ENCODE peak calls at places on chromosomes 2 and 18, in nine cellular contexts. P is IMR-90, C is nephron progenitor cell, Q is neural crest cell, L is endodermal cell, D is AG09319, N is glutamatergic neuron, M is dorsolateral prefrontal cortex, B is fibroblast of the aortic adventitia. W is an unnamed sample.

GRCh38 chr2:49248506-49248905 is 94.2 kb upstream of the FSHR start:
- DNase-seq in P (peak; percentile 96), C (no peak), Q (no peak), L (no peak), D (no peak), N (no peak), M (no peak), B (peak; percentile 84), W (no peak)

GRCh38 chr2:130337735-130338325 is 4.9 kb upstream of the IMP4 start:
- DNase-seq in P (peak; percentile 92), C (no peak), Q (no peak), L (peak; percentile 48), D (peak; percentile 12), N (no peak), M (no peak), B (peak; percentile 77), W (no peak)

GRCh38 chr2:173033080-173033479 is 42.6 kb upstream of the MAP3K20 start:
- DNase-seq in P (peak; percentile 28), C (no peak), Q (no peak), L (no peak), D (peak; percentile 64), N (no peak), M (no peak), B (peak; percentile 58), W (no peak)

GRCh38 chr2:217934321-217935131 is 68.3 kb downstream of the TNS1 start:
- DNase-seq in P (peak; percentile 96), C (no peak), Q (no peak), L (no peak), D (peak; percentile 36), N (no peak), M (no peak), B (peak; percentile 88), W (no peak)

GRCh38 chr2:26715528-26716270 is 23.2 kb downstream of the KCNK3 start:
- DNase-seq in P (no peak), C (no peak), Q (no peak), L (no peak), D (no peak), N (no peak), M (no peak), B (no peak), W (no peak)

GRCh38 chr2:20291106-20291564 is 59.5 kb downstream of the PUM2 start:
- DNase-seq in P (peak; percentile 82), C (peak; percentile 49), Q (peak; percentile 61), L (peak; percentile 89), D (peak; percentile 41), N (peak; percentile 37), M (no peak), B (peak; percentile 83), W (no peak)

GRCh38 chr2:119106301-119106897 is 52.2 kb downstream of the C1QL2 start:
- DNase-seq in P (peak; percentile 33), C (peak; percentile 93), Q (peak; percentile 79), L (peak; percentile 93), D (no peak), N (no peak), M (no peak), B (peak; percentile 52), W (no peak)

GRCh38 chr2:10913501-10914271 is 2.0 kb downstream of the KCNF1 start:
- DNase-seq in P (no peak), C (no peak), Q (no peak), L (peak; percentile 60), D (no peak), N (no peak), M (no peak), B (no peak), W (peak; percentile 89)

GRCh38 chr18:59573962-59574361 is 123.3 kb downstream of the CCBE1 start:
- DNase-seq in P (no peak), C (no peak), Q (no peak), L (no peak), D (no peak), N (no peak), M (no peak), B (no peak), W (no peak)

GRCh38 chr18:31206787-31207381 is 44.2 kb upstream of the DSC1 start:
- DNase-seq in P (peak; percentile 23), C (peak; percentile 69), Q (peak; percentile 28), L (peak; percentile 77), D (no peak), N (no peak), M (no peak), B (no peak), W (no peak)
- TF ChIP-seq CTCF in P (no peak), C (peak; percentile 32), Q (peak; percentile 63), L (no peak), D (no peak), N (no peak), M (no peak), B (no peak), W (peak; percentile 43)

DNA sequence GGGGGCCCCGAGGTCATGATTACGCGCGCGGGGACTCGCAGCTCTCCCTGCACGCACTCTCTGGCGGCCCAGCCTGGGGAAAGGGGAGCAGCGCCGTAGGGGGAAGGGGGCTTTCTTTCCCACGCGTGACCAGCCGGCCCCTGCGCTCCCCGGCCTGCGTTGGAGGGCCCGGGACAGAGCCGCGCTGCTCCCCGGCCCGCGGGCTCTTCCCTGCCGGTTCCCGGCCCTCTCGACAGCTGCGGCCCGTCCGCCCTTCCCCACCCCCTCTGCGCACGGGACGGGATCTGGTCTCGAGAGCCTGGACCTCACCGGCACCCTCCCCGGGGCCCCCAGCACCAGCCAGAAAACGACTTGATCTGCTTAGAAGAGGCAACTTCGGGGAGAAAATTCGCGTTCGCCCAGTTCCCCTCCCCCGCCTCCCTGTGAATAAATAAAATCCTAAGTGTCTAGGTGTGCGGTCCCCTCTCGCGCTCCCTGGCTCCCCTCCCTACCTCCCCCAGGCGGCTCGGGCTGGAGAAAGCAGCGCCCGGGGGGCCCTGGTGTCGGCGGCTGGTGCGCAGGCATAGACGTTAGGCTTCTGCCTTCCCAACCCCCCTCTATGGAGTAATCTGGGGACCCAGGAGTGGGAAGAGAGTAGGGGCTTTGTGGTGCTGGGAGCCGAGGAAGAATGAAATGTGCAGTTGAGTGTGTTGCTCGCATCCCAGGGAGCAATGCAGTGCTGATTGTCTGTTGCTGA is 793 bp upstream of the FIGN start:
- DNase-seq in P (no peak), C (peak; percentile 73), Q (peak; percentile 65), L (peak; percentile 88), D (no peak), N (peak; percentile 83), M (peak; percentile 31), B (peak; percentile 33), W (peak; percentile 85)
- TF ChIP-seq CTCF in P (peak; percentile 7), C (no peak), Q (peak; percentile 42), L (peak; percentile 66), D (peak; percentile 24), N (no peak), M (no peak), B (peak; percentile 44), W (peak; percentile 67)

GRCh38 chr2:24825883-24826800 is 32.9 kb downstream of the CENPO start:
- DNase-seq in P (no peak), C (no peak), Q (no peak), L (peak; percentile 71), D (no peak), N (no peak), M (peak; percentile 1), B (no peak), W (no peak)

GRCh38 chr2:24821433-24821891 is 28.2 kb downstream of the CENPO start:
- DNase-seq in P (no peak), C (no peak), Q (no peak), L (peak; percentile 80), D (no peak), N (no peak), M (peak; percentile 16), B (no peak), W (peak; percentile 77)

GRCh38 chr2:24824966-24825882 is 32.0 kb downstream of the CENPO start:
- DNase-seq in P (no peak), C (no peak), Q (no peak), L (peak; percentile 61), D (no peak), N (no peak), M (peak; percentile 7), B (peak; percentile 26), W (no peak)

GRCh38 chr2:24822049-24822706 is 29.0 kb downstream of the CENPO start:
- DNase-seq in P (no peak), C (no peak), Q (no peak), L (peak; percentile 91), D (no peak), N (no peak), M (no peak), B (no peak), W (peak; percentile 26)

GRCh38 chr2:24824071-24824588 is 30.9 kb downstream of the CENPO start:
- DNase-seq in P (no peak), C (no peak), Q (no peak), L (peak; percentile 41), D (no peak), N (no peak), M (peak; percentile 10), B (no peak), W (no peak)
- TF ChIP-seq CTCF in P (no peak), C (no peak), Q (no peak), L (no peak), D (no peak), N (no peak), M (no peak), B (no peak), W (no peak)

GRCh38 chr2:133586978-133587377 is 18.7 kb upstream of the NCKAP5 start:
- DNase-seq in P (no peak), C (no peak), Q (no peak), L (no peak), D (no peak), N (no peak), M (no peak), B (peak; percentile 61), W (no peak)

GRCh38 chr2:133576714-133577113 is 8.5 kb upstream of the NCKAP5 start:
- DNase-seq in P (no peak), C (no peak), Q (no peak), L (no peak), D (no peak), N (no peak), M (no peak), B (no peak), W (no peak)

GRCh38 chr2:133579295-133579694 is 11.0 kb upstream of the NCKAP5 start:
- DNase-seq in P (peak; percentile 80), C (no peak), Q (no peak), L (no peak), D (no peak), N (no peak), M (no peak), B (peak; percentile 80), W (no peak)

GRCh38 chr2:133581027-133581760 is 12.9 kb upstream of the NCKAP5 start:
- DNase-seq in P (peak; percentile 86), C (no peak), Q (no peak), L (peak; percentile 68), D (no peak), N (no peak), M (no peak), B (peak; percentile 63), W (no peak)
- TF ChIP-seq CTCF in P (no peak), C (no peak), Q (peak; percentile 21), L (peak; percentile 59), D (no peak), N (no peak), M (no peak), B (peak; percentile 16), W (no peak)

DNA sequence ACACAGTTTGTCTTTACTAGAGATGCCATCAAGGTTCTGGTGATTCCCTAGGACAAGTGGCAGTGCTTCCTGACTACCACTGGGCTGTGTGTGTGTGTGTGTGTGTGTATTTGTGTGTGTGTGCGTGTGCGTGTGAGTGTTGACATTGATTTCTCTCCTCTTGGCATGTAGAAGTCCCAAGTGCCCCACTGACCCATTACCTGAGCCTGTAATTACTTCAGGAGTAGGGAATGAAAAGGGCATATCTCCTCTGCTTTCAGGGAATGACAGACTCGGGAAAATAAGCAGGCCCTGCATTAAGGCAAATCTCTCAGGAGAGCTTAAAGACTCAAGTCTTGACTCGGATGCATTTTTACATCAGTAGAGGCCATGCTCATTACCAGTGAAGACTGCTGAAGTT is 761.7 kb downstream of the DCC start:
- DNase-seq in P (no peak), C (no peak), Q (no peak), L (no peak), D (no peak), N (no peak), M (no peak), B (no peak), W (no peak)
- TF ChIP-seq CTCF in P (no peak), C (no peak), Q (no peak), L (no peak), D (no peak), N (no peak), M (no peak), B (no peak), W (no peak)

W was measured in chondrocyte.